ENCODE peak calls at places on chromosome 12, in eight cellular contexts. One of them, this sample, is unnamed.

GRCh38 chr12:114820773-114821172 is 136.8 kb upstream of the TBX3 start:
- DNase-seq in GM10248: no peak
- DNase-seq in non-pigmented ciliary epithelial cell: no peak
- DNase-seq in A172: no peak
- DNase-seq in stomach: no peak
- DNase-seq in RPMI7951: no peak
- DNase-seq in cardiac septum: no peak
- DNase-seq in H7: no peak
- DNase-seq in this sample: no peak

GRCh38 chr12:8912910-8913309 is 1.4 kb upstream of the PHC1 start:
- DNase-seq in GM10248: no peak
- DNase-seq in A172: no peak
- DNase-seq in RPMI7951: no peak
- DNase-seq in stomach: peak
- DNase-seq in H7: peak
- DNase-seq in non-pigmented ciliary epithelial cell: no peak
- DNase-seq in cardiac septum: no peak
- DNase-seq in this sample: peak

GRCh38 chr12:20805921-20806320 is 4.6 kb upstream of the SLCO1B3 start:
- DNase-seq in cardiac septum: no peak
- DNase-seq in A172: no peak
- DNase-seq in RPMI7951: no peak
- DNase-seq in stomach: no peak
- DNase-seq in H7: no peak
- DNase-seq in GM10248: no peak
- DNase-seq in non-pigmented ciliary epithelial cell: no peak
- DNase-seq in this sample: no peak

GRCh38 chr12:22687677-22688076 is 62.7 kb downstream of the ETNK1 start:
- DNase-seq in RPMI7951: peak
- DNase-seq in stomach: no peak
- DNase-seq in A172: peak
- DNase-seq in H7: no peak
- DNase-seq in GM10248: no peak
- DNase-seq in cardiac septum: no peak
- DNase-seq in non-pigmented ciliary epithelial cell: peak
- DNase-seq in this sample: no peak

GRCh38 chr12:112087055-112087850 is 21.3 kb downstream of the NAA25 start:
- DNase-seq in A172: no peak
- DNase-seq in non-pigmented ciliary epithelial cell: no peak
- DNase-seq in GM10248: no peak
- DNase-seq in H7: no peak
- DNase-seq in RPMI7951: no peak
- DNase-seq in cardiac septum: no peak
- DNase-seq in stomach: no peak
- DNase-seq in this sample: no peak

GRCh38 chr12:98752726-98753125 is 107.6 kb downstream of the APAF1 start:
- DNase-seq in H7: no peak
- DNase-seq in GM10248: no peak
- DNase-seq in stomach: no peak
- DNase-seq in RPMI7951: peak
- DNase-seq in non-pigmented ciliary epithelial cell: no peak
- DNase-seq in A172: peak
- DNase-seq in cardiac septum: no peak
- DNase-seq in this sample: no peak

GRCh38 chr12:100142851-100143559 is at the start of gene BLTP3B:
- DNase-seq in RPMI7951: peak
- DNase-seq in GM10248: peak
- DNase-seq in non-pigmented ciliary epithelial cell: no peak
- DNase-seq in stomach: peak
- DNase-seq in A172: peak
- DNase-seq in cardiac septum: peak
- DNase-seq in H7: peak
- DNase-seq in this sample: peak

GRCh38 chr12:53750812-53751335 is 905 bp downstream of the CISTR start:
- DNase-seq in stomach: no peak
- DNase-seq in cardiac septum: no peak
- DNase-seq in H7: peak
- DNase-seq in A172: no peak
- DNase-seq in GM10248: peak
- DNase-seq in RPMI7951: peak
- DNase-seq in non-pigmented ciliary epithelial cell: no peak
- DNase-seq in this sample: peak

GRCh38 chr12:83979785-83980184 is 932.8 kb downstream of the SLC6A15 start:
- DNase-seq in stomach: no peak
- DNase-seq in cardiac septum: no peak
- DNase-seq in H7: no peak
- DNase-seq in GM10248: no peak
- DNase-seq in RPMI7951: no peak
- DNase-seq in non-pigmented ciliary epithelial cell: no peak
- DNase-seq in A172: no peak
- DNase-seq in this sample: no peak